ENCODE peak calls at places on chromosomes 6 and 20, in nine cellular contexts. One of them, this sample, is unnamed.

GRCh38 chr6:119986934-119987549 is 637.5 kb upstream of the MAN1A1 start:
- DNase-seq in astrocyte of the spinal cord: no peak
- DNase-seq in A549: no peak
- DNase-seq in HFFc6: no peak
- DNase-seq in A673: no peak
- DNase-seq in keratinocyte: no peak
- DNase-seq in pancreas: no peak
- DNase-seq in tibial nerve: no peak
- DNase-seq in IMR-90: no peak
- DNase-seq in this sample: no peak

GRCh38 chr6:22575190-22575589 is 5.8 kb downstream of the HDGFL1 start:
- DNase-seq in HFFc6: no peak
- DNase-seq in tibial nerve: no peak
- DNase-seq in keratinocyte: no peak
- DNase-seq in astrocyte of the spinal cord: peak
- DNase-seq in pancreas: no peak
- DNase-seq in IMR-90: peak
- DNase-seq in A549: no peak
- DNase-seq in A673: no peak
- DNase-seq in this sample: no peak

GRCh38 chr6:41073968-41074691 is 1.4 kb downstream of the NFYA start:
- DNase-seq in astrocyte of the spinal cord: peak
- DNase-seq in A549: no peak
- DNase-seq in A673: peak
- DNase-seq in HFFc6: no peak
- DNase-seq in IMR-90: peak
- DNase-seq in keratinocyte: no peak
- DNase-seq in pancreas: no peak
- DNase-seq in tibial nerve: no peak
- DNase-seq in this sample: no peak

GRCh38 chr6:42049116-42049809 is 1.1 kb upstream of the TAF8 start:
- DNase-seq in A549: no peak
- DNase-seq in A673: no peak
- DNase-seq in keratinocyte: no peak
- DNase-seq in pancreas: peak
- DNase-seq in HFFc6: no peak
- DNase-seq in astrocyte of the spinal cord: no peak
- DNase-seq in IMR-90: no peak
- DNase-seq in tibial nerve: no peak
- DNase-seq in this sample: no peak

GRCh38 chr20:7858851-7859250 is 81.4 kb downstream of the HAO1 start:
- DNase-seq in IMR-90: no peak
- DNase-seq in A673: no peak
- DNase-seq in A549: no peak
- DNase-seq in tibial nerve: no peak
- DNase-seq in HFFc6: no peak
- DNase-seq in astrocyte of the spinal cord: peak
- DNase-seq in pancreas: no peak
- DNase-seq in keratinocyte: no peak
- DNase-seq in this sample: no peak

GRCh38 chr20:46872315-46873211 is 22.1 kb upstream of the EYA2 start:
- DNase-seq in A549: no peak
- DNase-seq in HFFc6: no peak
- DNase-seq in keratinocyte: no peak
- DNase-seq in pancreas: no peak
- DNase-seq in IMR-90: peak
- DNase-seq in tibial nerve: no peak
- DNase-seq in A673: no peak
- DNase-seq in astrocyte of the spinal cord: no peak
- DNase-seq in this sample: no peak

GRCh38 chr6:144710207-144710606 is 425.1 kb downstream of the UTRN start:
- DNase-seq in keratinocyte: peak
- DNase-seq in A673: peak
- DNase-seq in tibial nerve: no peak
- DNase-seq in HFFc6: peak
- DNase-seq in pancreas: no peak
- DNase-seq in astrocyte of the spinal cord: peak
- DNase-seq in IMR-90: peak
- DNase-seq in A549: peak
- DNase-seq in this sample: no peak

GRCh38 chr20:62583424-62583920 is 58.8 kb upstream of the SLCO4A1 start:
- DNase-seq in IMR-90: no peak
- DNase-seq in astrocyte of the spinal cord: no peak
- DNase-seq in A673: no peak
- DNase-seq in tibial nerve: no peak
- DNase-seq in keratinocyte: no peak
- DNase-seq in HFFc6: peak
- DNase-seq in A549: no peak
- DNase-seq in pancreas: no peak
- DNase-seq in this sample: no peak

GRCh38 chr20:32535316-32535952 is 49.7 kb downstream of the NOL4L start:
- DNase-seq in tibial nerve: no peak
- DNase-seq in A549: no peak
- DNase-seq in astrocyte of the spinal cord: no peak
- DNase-seq in HFFc6: no peak
- DNase-seq in IMR-90: no peak
- DNase-seq in pancreas: no peak
- DNase-seq in keratinocyte: no peak
- DNase-seq in A673: no peak
- DNase-seq in this sample: no peak

GRCh38 chr6:43011207-43011606 is 2.5 kb downstream of the MEA1 start:
- DNase-seq in pancreas: no peak
- DNase-seq in A673: no peak
- DNase-seq in astrocyte of the spinal cord: no peak
- DNase-seq in IMR-90: no peak
- DNase-seq in HFFc6: no peak
- DNase-seq in tibial nerve: no peak
- DNase-seq in A549: no peak
- DNase-seq in keratinocyte: no peak
- DNase-seq in this sample: no peak

GRCh38 chr20:15708984-15709598 is 864.2 kb downstream of the KIF16B start:
- DNase-seq in IMR-90: no peak
- DNase-seq in A549: peak
- DNase-seq in tibial nerve: no peak
- DNase-seq in keratinocyte: no peak
- DNase-seq in astrocyte of the spinal cord: no peak
- DNase-seq in pancreas: peak
- DNase-seq in A673: peak
- DNase-seq in HFFc6: no peak
- DNase-seq in this sample: peak

GRCh38 chr20:59744756-59745155 is 140.4 kb downstream of the PHACTR3 start:
- DNase-seq in pancreas: no peak
- DNase-seq in IMR-90: no peak
- DNase-seq in A673: no peak
- DNase-seq in A549: no peak
- DNase-seq in tibial nerve: no peak
- DNase-seq in keratinocyte: no peak
- DNase-seq in astrocyte of the spinal cord: no peak
- DNase-seq in HFFc6: no peak
- DNase-seq in this sample: no peak

GRCh38 chr20:50992336-50992732 is 30.6 kb downstream of the KCNG1 start:
- DNase-seq in IMR-90: no peak
- DNase-seq in keratinocyte: peak
- DNase-seq in tibial nerve: no peak
- DNase-seq in A549: no peak
- DNase-seq in astrocyte of the spinal cord: no peak
- DNase-seq in HFFc6: no peak
- DNase-seq in pancreas: no peak
- DNase-seq in A673: no peak
- DNase-seq in this sample: no peak

GRCh38 chr20:51926670-51927305 is 124.5 kb upstream of the SALL4 start:
- DNase-seq in tibial nerve: no peak
- DNase-seq in A549: no peak
- DNase-seq in IMR-90: no peak
- DNase-seq in pancreas: no peak
- DNase-seq in A673: peak
- DNase-seq in keratinocyte: no peak
- DNase-seq in astrocyte of the spinal cord: no peak
- DNase-seq in HFFc6: no peak
- DNase-seq in this sample: no peak

GRCh38 chr6:133632206-133632605 is 256.7 kb upstream of the TCF21 start:
- DNase-seq in keratinocyte: no peak
- DNase-seq in A549: no peak
- DNase-seq in tibial nerve: no peak
- DNase-seq in pancreas: no peak
- DNase-seq in HFFc6: peak
- DNase-seq in IMR-90: peak
- DNase-seq in astrocyte of the spinal cord: peak
- DNase-seq in A673: peak
- DNase-seq in this sample: no peak

GRCh38 chr6:80095600-80095999 is 10.9 kb upstream of the BCKDHB start:
- DNase-seq in tibial nerve: no peak
- DNase-seq in A673: no peak
- DNase-seq in HFFc6: no peak
- DNase-seq in pancreas: no peak
- DNase-seq in keratinocyte: no peak
- DNase-seq in astrocyte of the spinal cord: no peak
- DNase-seq in IMR-90: no peak
- DNase-seq in A549: no peak
- DNase-seq in this sample: no peak

GRCh38 chr6:143090314-143091044 is 29.8 kb downstream of the AIG1 start:
- DNase-seq in IMR-90: no peak
- DNase-seq in A549: no peak
- DNase-seq in tibial nerve: no peak
- DNase-seq in HFFc6: no peak
- DNase-seq in pancreas: no peak
- DNase-seq in A673: no peak
- DNase-seq in astrocyte of the spinal cord: no peak
- DNase-seq in keratinocyte: no peak
- DNase-seq in this sample: no peak

DNA sequence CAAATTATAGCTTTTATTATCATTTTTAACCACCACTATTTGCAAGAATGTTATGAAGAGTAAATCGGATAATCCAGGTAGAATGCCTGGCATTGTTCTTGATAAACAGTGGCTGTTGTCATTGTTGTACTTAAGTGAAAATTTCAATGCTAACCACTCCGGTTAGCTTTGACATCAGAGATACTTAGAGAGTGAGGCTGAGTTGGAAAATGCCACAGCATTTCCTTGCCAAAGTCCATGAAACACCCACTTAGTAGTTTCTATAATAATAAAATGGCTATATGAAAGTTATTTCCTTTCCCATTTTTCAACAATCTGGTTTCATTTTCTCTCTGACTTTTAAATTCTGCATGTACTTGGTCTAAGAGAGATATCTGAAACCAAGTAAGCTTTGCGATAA is 132.0 kb downstream of the CDK19 start:
- DNase-seq in IMR-90: no peak
- DNase-seq in A549: no peak
- DNase-seq in tibial nerve: no peak
- DNase-seq in astrocyte of the spinal cord: no peak
- DNase-seq in keratinocyte: no peak
- DNase-seq in A673: no peak
- DNase-seq in HFFc6: no peak
- DNase-seq in pancreas: no peak
- DNase-seq in this sample: no peak
- TF ChIP-seq CTCF in IMR-90: no peak
- TF ChIP-seq CTCF in A549: no peak
- TF ChIP-seq CTCF in tibial nerve: no peak
- TF ChIP-seq CTCF in astrocyte of the spinal cord: no peak
- TF ChIP-seq CTCF in keratinocyte: no peak
- TF ChIP-seq CTCF in A673: no peak
- TF ChIP-seq CTCF in HFFc6: no peak
- TF ChIP-seq CTCF in pancreas: no peak
- TF ChIP-seq CTCF in this sample: no peak

DNA sequence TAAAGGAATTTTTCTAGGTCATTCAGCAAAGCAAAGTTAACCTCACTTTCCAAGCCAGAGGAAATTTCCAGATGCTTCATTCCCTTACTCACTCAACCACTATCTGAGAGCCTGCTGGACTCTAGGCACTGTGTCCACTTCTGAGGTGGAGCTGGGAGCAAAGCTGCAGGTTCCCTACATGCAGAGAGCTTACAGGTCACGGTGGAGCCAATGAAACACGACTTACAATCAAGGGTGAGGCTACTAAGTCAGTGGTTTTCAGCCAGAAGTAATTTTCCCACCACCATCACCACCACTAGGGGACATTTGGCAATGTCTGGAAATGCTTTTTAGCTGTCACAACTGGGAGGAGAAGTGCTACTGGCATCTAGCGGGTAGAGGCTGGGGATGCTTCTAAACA is 34.5 kb upstream of the TSHZ2 start:
- DNase-seq in A549: no peak
- DNase-seq in pancreas: no peak
- DNase-seq in tibial nerve: no peak
- DNase-seq in A673: no peak
- DNase-seq in HFFc6: no peak
- DNase-seq in IMR-90: no peak
- DNase-seq in keratinocyte: no peak
- DNase-seq in astrocyte of the spinal cord: peak
- DNase-seq in this sample: no peak
- TF ChIP-seq CTCF in A549: no peak
- TF ChIP-seq CTCF in pancreas: no peak
- TF ChIP-seq CTCF in tibial nerve: no peak
- TF ChIP-seq CTCF in A673: peak
- TF ChIP-seq CTCF in HFFc6: no peak
- TF ChIP-seq CTCF in IMR-90: no peak
- TF ChIP-seq CTCF in keratinocyte: peak
- TF ChIP-seq CTCF in astrocyte of the spinal cord: no peak
- TF ChIP-seq CTCF in this sample: no peak

DNA sequence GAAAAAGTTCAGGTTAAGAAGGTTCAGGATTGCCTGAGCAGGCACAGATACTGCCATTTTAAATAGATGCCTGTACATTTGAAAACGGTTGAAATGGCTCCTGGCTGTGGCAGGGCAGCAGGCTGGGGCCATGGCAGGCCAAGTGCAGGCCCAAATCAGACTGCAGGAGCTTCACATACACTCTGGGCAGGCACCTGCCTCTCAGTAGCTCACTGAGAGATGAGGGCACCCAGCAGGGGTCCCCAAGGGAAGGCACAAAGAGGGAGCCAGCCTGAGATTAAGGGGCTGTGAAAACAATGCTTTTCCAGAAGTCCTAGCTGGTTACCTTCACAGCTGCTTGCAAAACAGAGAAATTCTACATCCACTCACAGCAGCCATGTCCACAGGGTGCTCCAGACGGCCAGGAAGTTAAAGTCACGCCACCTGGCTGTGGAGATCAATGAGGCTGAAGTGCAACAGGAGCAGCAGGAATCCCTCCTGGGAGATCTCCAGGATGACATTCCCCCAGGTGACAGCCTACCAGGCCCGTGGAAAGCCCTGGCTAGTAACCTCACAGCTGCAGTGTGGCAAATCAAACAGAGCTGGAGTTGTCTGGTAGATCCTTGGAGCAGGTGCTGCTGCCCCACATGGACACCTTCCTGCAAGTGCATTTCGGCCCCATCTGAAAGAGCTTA is 6.2 kb upstream of the RAET1E start:
- DNase-seq in keratinocyte: no peak
- DNase-seq in A673: no peak
- DNase-seq in tibial nerve: no peak
- DNase-seq in pancreas: no peak
- DNase-seq in IMR-90: no peak
- DNase-seq in astrocyte of the spinal cord: no peak
- DNase-seq in HFFc6: no peak
- DNase-seq in A549: no peak
- DNase-seq in this sample: no peak
- TF ChIP-seq CTCF in keratinocyte: no peak
- TF ChIP-seq CTCF in A673: no peak
- TF ChIP-seq CTCF in tibial nerve: no peak
- TF ChIP-seq CTCF in pancreas: no peak
- TF ChIP-seq CTCF in IMR-90: no peak
- TF ChIP-seq CTCF in astrocyte of the spinal cord: no peak
- TF ChIP-seq CTCF in HFFc6: no peak
- TF ChIP-seq CTCF in A549: no peak
- TF ChIP-seq CTCF in this sample: no peak

GRCh38 chr20:18066421-18067333 is 9.0 kb upstream of the OVOL2 start:
- DNase-seq in A549: no peak
- DNase-seq in A673: no peak
- DNase-seq in astrocyte of the spinal cord: no peak
- DNase-seq in IMR-90: no peak
- DNase-seq in HFFc6: no peak
- DNase-seq in keratinocyte: no peak
- DNase-seq in tibial nerve: no peak
- DNase-seq in pancreas: no peak
- DNase-seq in this sample: no peak
- TF ChIP-seq CTCF in A549: no peak
- TF ChIP-seq CTCF in A673: peak
- TF ChIP-seq CTCF in astrocyte of the spinal cord: no peak
- TF ChIP-seq CTCF in IMR-90: no peak
- TF ChIP-seq CTCF in HFFc6: peak
- TF ChIP-seq CTCF in keratinocyte: no peak
- TF ChIP-seq CTCF in tibial nerve: no peak
- TF ChIP-seq CTCF in pancreas: no peak
- TF ChIP-seq CTCF in this sample: peak

This sample was measured in endothelial cell.